ENCODE peak calls at places on chromosomes 5 and 9, in six cellular contexts. One of them, this sample, is unnamed.

GRCh38 chr9:114153761-114154596 is 1.4 kb upstream of the COL27A1 start:
- DNase-seq in trophoblast cell: no peak
- DNase-seq in IMR-90: peak; percentile 25
- DNase-seq in H9: peak; percentile 87
- DNase-seq in H1: no peak
- DNase-seq in mesenchymal stem cell: peak; percentile 35
- DNase-seq in this sample: peak; percentile 79

GRCh38 chr5:14272548-14273205 is 129.5 kb downstream of the TRIO start:
- DNase-seq in IMR-90: no peak
- DNase-seq in H9: no peak
- DNase-seq in H1: no peak
- DNase-seq in trophoblast cell: no peak
- DNase-seq in mesenchymal stem cell: no peak
- DNase-seq in this sample: no peak

GRCh38 chr5:7745882-7746735 is 104.8 kb downstream of the CFAP90 start:
- DNase-seq in trophoblast cell: peak; percentile 91
- DNase-seq in H1: peak; percentile 58
- DNase-seq in mesenchymal stem cell: peak; percentile 46
- DNase-seq in H9: peak; percentile 79
- DNase-seq in IMR-90: peak; percentile 59
- DNase-seq in this sample: peak; percentile 71

GRCh38 chr5:59487838-59488729 is 405.4 kb downstream of the PDE4D start:
- DNase-seq in H1: no peak
- DNase-seq in IMR-90: no peak
- DNase-seq in mesenchymal stem cell: peak; percentile 21
- DNase-seq in H9: no peak
- DNase-seq in trophoblast cell: peak; percentile 26
- DNase-seq in this sample: no peak

GRCh38 chr5:88664630-88665029 is 218.4 kb downstream of the MEF2C start:
- DNase-seq in H9: no peak
- DNase-seq in IMR-90: no peak
- DNase-seq in H1: no peak
- DNase-seq in trophoblast cell: no peak
- DNase-seq in mesenchymal stem cell: no peak
- DNase-seq in this sample: no peak

GRCh38 chr5:5134107-5134506 is 6.0 kb upstream of the ADAMTS16 start:
- DNase-seq in H9: no peak
- DNase-seq in H1: no peak
- DNase-seq in mesenchymal stem cell: no peak
- DNase-seq in trophoblast cell: no peak
- DNase-seq in IMR-90: no peak
- DNase-seq in this sample: no peak

GRCh38 chr9:116959775-116960174 is 272.7 kb downstream of the TRIM32 start:
- DNase-seq in mesenchymal stem cell: peak; percentile 57
- DNase-seq in trophoblast cell: peak; percentile 49
- DNase-seq in H9: peak; percentile 38
- DNase-seq in IMR-90: peak; percentile 18
- DNase-seq in H1: no peak
- DNase-seq in this sample: peak; percentile 73

GRCh38 chr5:148401604-148402003 is 17.8 kb downstream of the FBXO38 start:
- DNase-seq in IMR-90: peak; percentile 48
- DNase-seq in H9: no peak
- DNase-seq in H1: no peak
- DNase-seq in trophoblast cell: peak; percentile 7
- DNase-seq in mesenchymal stem cell: peak; percentile 36
- DNase-seq in this sample: no peak

GRCh38 chr9:69223605-69224004 is 49.5 kb downstream of the TJP2 start:
- DNase-seq in H1: peak; percentile 53
- DNase-seq in IMR-90: peak; percentile 70
- DNase-seq in trophoblast cell: peak; percentile 94
- DNase-seq in H9: peak; percentile 79
- DNase-seq in mesenchymal stem cell: peak; percentile 73
- DNase-seq in this sample: peak; percentile 35

GRCh38 chr5:154712518-154713437 is 42.4 kb upstream of the LARP1 start:
- DNase-seq in trophoblast cell: no peak
- DNase-seq in IMR-90: no peak
- DNase-seq in mesenchymal stem cell: peak; percentile 24
- DNase-seq in H1: peak; percentile 86
- DNase-seq in H9: peak; percentile 95
- DNase-seq in this sample: no peak

GRCh38 chr5:54090495-54091084 is 219.8 kb downstream of the ARL15 start:
- DNase-seq in IMR-90: peak; percentile 85
- DNase-seq in trophoblast cell: no peak
- DNase-seq in H1: no peak
- DNase-seq in mesenchymal stem cell: peak; percentile 79
- DNase-seq in H9: no peak
- DNase-seq in this sample: no peak

GRCh38 chr5:76386360-76386759 is 16.7 kb upstream of the IQGAP2 start:
- DNase-seq in trophoblast cell: no peak
- DNase-seq in H9: no peak
- DNase-seq in H1: no peak
- DNase-seq in mesenchymal stem cell: no peak
- DNase-seq in IMR-90: no peak
- DNase-seq in this sample: no peak

GRCh38 chr9:12693141-12693540 is at the start of gene TYRP1:
- DNase-seq in H9: no peak
- DNase-seq in trophoblast cell: no peak
- DNase-seq in IMR-90: no peak
- DNase-seq in H1: no peak
- DNase-seq in mesenchymal stem cell: no peak
- DNase-seq in this sample: no peak

GRCh38 chr5:63401434-63402046 is 560.7 kb downstream of the HTR1A start:
- DNase-seq in H9: peak; percentile 67
- DNase-seq in IMR-90: peak; percentile 8
- DNase-seq in trophoblast cell: peak; percentile 74
- DNase-seq in mesenchymal stem cell: peak; percentile 45
- DNase-seq in H1: no peak
- DNase-seq in this sample: peak; percentile 68

GRCh38 chr9:132881826-132882225 is 3.1 kb downstream of the SPACA9 start:
- DNase-seq in IMR-90: no peak
- DNase-seq in H9: no peak
- DNase-seq in H1: no peak
- DNase-seq in mesenchymal stem cell: no peak
- DNase-seq in trophoblast cell: no peak
- DNase-seq in this sample: no peak

GRCh38 chr9:132878695-132879064 is at the start of gene SPACA9:
- DNase-seq in trophoblast cell: peak; percentile 73
- DNase-seq in H9: peak; percentile 76
- DNase-seq in mesenchymal stem cell: peak; percentile 71
- DNase-seq in IMR-90: peak; percentile 11
- DNase-seq in H1: no peak
- DNase-seq in this sample: peak; percentile 46

GRCh38 chr9:132877818-132878694 is at the start of gene AK8:
- DNase-seq in H1: no peak
- DNase-seq in trophoblast cell: peak; percentile 89
- DNase-seq in H9: peak; percentile 78
- DNase-seq in IMR-90: peak; percentile 66
- DNase-seq in mesenchymal stem cell: peak; percentile 79
- DNase-seq in this sample: peak; percentile 81

GRCh38 chr9:132880311-132880661 is 1.6 kb downstream of the SPACA9 start:
- DNase-seq in H1: no peak
- DNase-seq in H9: no peak
- DNase-seq in IMR-90: no peak
- DNase-seq in mesenchymal stem cell: no peak
- DNase-seq in trophoblast cell: peak; percentile 92
- DNase-seq in this sample: no peak

DNA sequence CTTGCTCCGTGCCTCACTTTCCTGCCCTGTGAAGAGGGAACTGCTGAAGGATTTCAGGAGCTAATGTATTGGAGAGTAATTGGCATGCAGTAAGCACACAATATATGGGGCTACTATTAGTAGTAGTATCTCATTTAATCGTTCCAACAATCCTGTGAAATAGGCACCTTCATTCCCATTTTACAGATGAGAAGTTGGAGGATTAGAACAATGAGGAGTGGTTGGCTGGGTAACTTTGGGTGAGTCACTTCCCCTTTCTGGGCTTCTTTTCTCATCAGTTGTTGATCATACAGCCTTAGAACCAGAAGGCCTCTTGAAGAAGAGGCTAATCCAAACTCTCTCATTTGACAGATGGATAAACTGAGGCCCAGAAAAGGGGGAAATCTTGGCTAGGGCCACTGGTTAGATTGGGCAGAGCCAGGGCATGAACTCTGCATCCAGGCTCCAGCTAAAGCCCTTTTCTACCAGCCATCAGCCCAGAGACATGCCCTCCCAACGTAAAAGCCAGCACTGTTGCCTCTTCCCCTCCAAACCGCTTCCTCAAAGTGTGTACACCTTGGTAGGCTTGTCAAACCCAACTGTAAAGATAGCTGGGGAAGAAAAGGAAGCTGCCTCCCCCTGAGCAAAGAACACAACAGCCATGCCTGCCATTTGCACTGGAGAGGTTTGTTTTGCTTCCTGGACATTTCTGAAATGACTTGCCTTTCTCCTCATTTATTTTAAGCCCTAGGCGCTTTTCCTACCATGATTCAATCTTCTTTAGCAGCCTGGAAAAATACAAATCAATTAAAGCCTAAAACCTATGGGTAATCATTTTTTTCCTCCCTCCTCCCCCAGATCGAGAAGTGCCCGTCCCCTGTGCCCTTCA is 979 bp downstream of the SPACA9 start:
- DNase-seq in IMR-90: no peak
- DNase-seq in mesenchymal stem cell: peak; percentile 8
- DNase-seq in H1: no peak
- DNase-seq in H9: no peak
- DNase-seq in trophoblast cell: peak; percentile 80
- DNase-seq in this sample: no peak
- H3K27ac ChIP-seq in IMR-90: no peak overlapping the region
- H3K27ac ChIP-seq in mesenchymal stem cell: no peak overlapping the region
- H3K27ac ChIP-seq in H1: no peak overlapping the region
- H3K27ac ChIP-seq in H9: no peak overlapping the region
- H3K27ac ChIP-seq in trophoblast cell: no peak overlapping the region
- H3K27ac ChIP-seq in this sample: no peak overlapping the region

GRCh38 chr5:97764700-97765099 is 581.7 kb upstream of the RIOK2 start:
- DNase-seq in IMR-90: peak; percentile 94
- DNase-seq in H9: no peak
- DNase-seq in trophoblast cell: peak; percentile 22
- DNase-seq in H1: no peak
- DNase-seq in mesenchymal stem cell: peak; percentile 26
- DNase-seq in this sample: no peak
- H4K91ac ChIP-seq in IMR-90: no peak overlapping the region
- H4K91ac ChIP-seq in H9: no peak overlapping the region
- H4K91ac ChIP-seq in trophoblast cell: no peak overlapping the region
- H4K91ac ChIP-seq in H1: no peak overlapping the region
- H4K91ac ChIP-seq in mesenchymal stem cell: no peak overlapping the region
- H4K91ac ChIP-seq in this sample: no peak overlapping the region

GRCh38 chr5:2736872-2737271 is 14.6 kb downstream of the IRX2 start:
- DNase-seq in H9: peak; percentile 11
- DNase-seq in IMR-90: no peak
- DNase-seq in H1: no peak
- DNase-seq in trophoblast cell: no peak
- DNase-seq in mesenchymal stem cell: no peak
- DNase-seq in this sample: no peak
- H3K9me3 ChIP-seq in H9: no peaks in the 10 kb centered on the region
- H3K9me3 ChIP-seq in IMR-90: peaks cover 2% of the 10 kb centered on the region
- H3K9me3 ChIP-seq in H1: no peaks in the 10 kb centered on the region
- H3K9me3 ChIP-seq in trophoblast cell: peaks cover 3% of the 10 kb centered on the region
- H3K9me3 ChIP-seq in mesenchymal stem cell: peaks cover 4% of the 10 kb centered on the region
- H3K9me3 ChIP-seq in this sample: no peaks in the 10 kb centered on the region

GRCh38 chr5:149638136-149638535 is 56.8 kb downstream of the ARHGEF37 start:
- DNase-seq in H9: no peak
- DNase-seq in H1: no peak
- DNase-seq in trophoblast cell: no peak
- DNase-seq in IMR-90: no peak
- DNase-seq in mesenchymal stem cell: no peak
- DNase-seq in this sample: no peak

GRCh38 chr5:149641000-149641576 is 59.8 kb downstream of the ARHGEF37 start:
- DNase-seq in IMR-90: peak; percentile 43
- DNase-seq in H1: no peak
- DNase-seq in mesenchymal stem cell: peak; percentile 85
- DNase-seq in trophoblast cell: peak; percentile 87
- DNase-seq in H9: no peak
- DNase-seq in this sample: no peak

GRCh38 chr5:149640350-149640999 is 59.2 kb downstream of the ARHGEF37 start:
- DNase-seq in H1: no peak
- DNase-seq in mesenchymal stem cell: no peak
- DNase-seq in IMR-90: no peak
- DNase-seq in H9: no peak
- DNase-seq in trophoblast cell: no peak
- DNase-seq in this sample: no peak

GRCh38 chr5:149638546-149639241 is 57.4 kb downstream of the ARHGEF37 start:
- DNase-seq in mesenchymal stem cell: no peak
- DNase-seq in H1: no peak
- DNase-seq in IMR-90: no peak
- DNase-seq in H9: no peak
- DNase-seq in trophoblast cell: no peak
- DNase-seq in this sample: no peak

GRCh38 chr5:149639718-149640117 is 58.4 kb downstream of the ARHGEF37 start:
- DNase-seq in IMR-90: no peak
- DNase-seq in trophoblast cell: no peak
- DNase-seq in H9: no peak
- DNase-seq in H1: no peak
- DNase-seq in mesenchymal stem cell: no peak
- DNase-seq in this sample: no peak
- H3K27ac ChIP-seq in IMR-90: no peak overlapping the region
- H3K27ac ChIP-seq in trophoblast cell: no peak overlapping the region
- H3K27ac ChIP-seq in H9: no peak overlapping the region
- H3K27ac ChIP-seq in H1: no peak overlapping the region
- H3K27ac ChIP-seq in mesenchymal stem cell: no peak overlapping the region
- H3K27ac ChIP-seq in this sample: no peak overlapping the region

GRCh38 chr5:43157068-43157467 is 35.0 kb upstream of the NIM1K start:
- DNase-seq in H1: no peak
- DNase-seq in IMR-90: no peak
- DNase-seq in mesenchymal stem cell: no peak
- DNase-seq in trophoblast cell: no peak
- DNase-seq in H9: no peak
- DNase-seq in this sample: no peak

GRCh38 chr5:43155394-43156096 is 34.8 kb downstream of the ZNF131 start:
- DNase-seq in trophoblast cell: no peak
- DNase-seq in mesenchymal stem cell: no peak
- DNase-seq in H9: no peak
- DNase-seq in H1: no peak
- DNase-seq in IMR-90: no peak
- DNase-seq in this sample: no peak

GRCh38 chr5:43152946-43153345 is 32.2 kb downstream of the ZNF131 start:
- DNase-seq in H9: no peak
- DNase-seq in H1: no peak
- DNase-seq in trophoblast cell: no peak
- DNase-seq in IMR-90: peak; percentile 76
- DNase-seq in mesenchymal stem cell: no peak
- DNase-seq in this sample: no peak

GRCh38 chr5:43154424-43154823 is 33.7 kb downstream of the ZNF131 start:
- DNase-seq in mesenchymal stem cell: no peak
- DNase-seq in H1: no peak
- DNase-seq in H9: no peak
- DNase-seq in trophoblast cell: no peak
- DNase-seq in IMR-90: no peak
- DNase-seq in this sample: no peak

DNA sequence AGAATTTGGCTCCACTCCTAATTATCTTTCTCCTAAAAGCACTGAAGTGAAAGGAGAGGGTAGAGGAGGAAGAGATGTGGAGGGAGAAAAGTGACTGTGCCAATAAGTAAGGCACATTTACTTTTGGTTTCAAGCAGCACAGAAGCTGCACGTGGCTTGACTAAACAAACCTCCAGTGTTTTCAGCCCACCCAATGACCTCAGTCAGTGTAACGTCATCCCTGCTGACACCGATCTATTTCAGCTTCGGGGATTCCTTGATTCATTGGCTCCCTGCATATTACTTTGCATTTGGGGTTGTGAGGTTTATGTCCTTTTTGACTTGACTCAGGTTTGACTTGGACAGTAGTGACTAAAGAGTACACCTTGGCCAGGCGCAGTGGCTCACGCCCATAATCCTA is 35.6 kb upstream of the NIM1K start:
- DNase-seq in IMR-90: peak; percentile 61
- DNase-seq in trophoblast cell: no peak
- DNase-seq in H1: no peak
- DNase-seq in H9: no peak
- DNase-seq in mesenchymal stem cell: peak; percentile 17
- DNase-seq in this sample: no peak
- H4K91ac ChIP-seq in IMR-90: no peak overlapping the region
- H4K91ac ChIP-seq in trophoblast cell: no peak overlapping the region
- H4K91ac ChIP-seq in H1: no peak overlapping the region
- H4K91ac ChIP-seq in H9: no peak overlapping the region
- H4K91ac ChIP-seq in mesenchymal stem cell: no peak overlapping the region
- H4K91ac ChIP-seq in this sample: no peak overlapping the region

This sample was measured in neuronal stem cell.